ENCODE peak calls at places on chromosome 17, in five cellular contexts. One of them, this sample, is unnamed. For H3K27me3, the result is how much of the 10 kb centered on the place peaks cover.

GRCh38 chr17:66652840-66653507 is 181.9 kb upstream of the CACNG5 start:
- DNase-seq in H1: no peak
- DNase-seq in pancreas: no peak
- DNase-seq in prostate gland: no peak
- DNase-seq in GM23248: peak
- DNase-seq in this sample: no peak

GRCh38 chr17:40341808-40342574 is 22.5 kb downstream of the GJD3 start:
- DNase-seq in prostate gland: peak
- DNase-seq in H1: peak
- DNase-seq in GM23248: peak
- DNase-seq in pancreas: peak
- DNase-seq in this sample: peak

GRCh38 chr17:40538019-40538935 is 27.0 kb downstream of the CCR7 start:
- DNase-seq in H1: no peak
- DNase-seq in pancreas: peak
- DNase-seq in prostate gland: peak
- DNase-seq in GM23248: peak
- DNase-seq in this sample: no peak

GRCh38 chr17:15157051-15157450 is 108.1 kb downstream of the PMP22 start:
- DNase-seq in prostate gland: no peak
- DNase-seq in pancreas: no peak
- DNase-seq in GM23248: peak
- DNase-seq in H1: no peak
- DNase-seq in this sample: no peak

GRCh38 chr17:36481829-36482228 is 4.7 kb upstream of the ZNHIT3 start:
- DNase-seq in prostate gland: no peak
- DNase-seq in H1: no peak
- DNase-seq in GM23248: no peak
- DNase-seq in pancreas: no peak
- DNase-seq in this sample: no peak

GRCh38 chr17:72390675-72391501 is 270.1 kb downstream of the SOX9 start:
- DNase-seq in GM23248: peak
- DNase-seq in pancreas: no peak
- DNase-seq in prostate gland: no peak
- DNase-seq in H1: no peak
- DNase-seq in this sample: no peak

GRCh38 chr17:38748329-38749221 is at the start of gene PCGF2:
- DNase-seq in pancreas: peak
- DNase-seq in GM23248: peak
- DNase-seq in prostate gland: peak
- DNase-seq in H1: peak
- DNase-seq in this sample: peak

GRCh38 chr17:17494499-17495447 is 1.4 kb downstream of the RASD1 start:
- DNase-seq in pancreas: peak
- DNase-seq in GM23248: peak
- DNase-seq in H1: peak
- DNase-seq in prostate gland: peak
- DNase-seq in this sample: peak

GRCh38 chr17:75634376-75634740 is 1.1 kb downstream of the SMIM5 start:
- DNase-seq in GM23248: no peak
- DNase-seq in pancreas: no peak
- DNase-seq in prostate gland: no peak
- DNase-seq in H1: no peak
- DNase-seq in this sample: no peak

GRCh38 chr17:75634754-75635609 is 1.7 kb downstream of the SMIM5 start:
- DNase-seq in pancreas: peak
- DNase-seq in prostate gland: no peak
- DNase-seq in H1: peak
- DNase-seq in GM23248: no peak
- DNase-seq in this sample: no peak

GRCh38 chr17:75632863-75633483 is at the start of gene SMIM5:
- DNase-seq in pancreas: peak
- DNase-seq in H1: peak
- DNase-seq in GM23248: peak
- DNase-seq in prostate gland: peak
- DNase-seq in this sample: peak

GRCh38 chr17:75632428-75632827 is 806 bp upstream of the SMIM5 start:
- DNase-seq in H1: no peak
- DNase-seq in prostate gland: no peak
- DNase-seq in GM23248: no peak
- DNase-seq in pancreas: no peak
- DNase-seq in this sample: no peak

GRCh38 chr17:75633484-75634375 is 496 bp downstream of the SMIM5 start:
- DNase-seq in H1: peak
- DNase-seq in GM23248: peak
- DNase-seq in prostate gland: peak
- DNase-seq in pancreas: peak
- DNase-seq in this sample: peak
- H3K27me3 ChIP-seq in H1: under half
- H3K27me3 ChIP-seq in GM23248: under half
- H3K27me3 ChIP-seq in prostate gland: under half
- H3K27me3 ChIP-seq in pancreas: under half
- H3K27me3 ChIP-seq in this sample: under half

GRCh38 chr17:41959336-41960095 is 7.1 kb upstream of the CNP start:
- DNase-seq in H1: peak
- DNase-seq in pancreas: peak
- DNase-seq in prostate gland: no peak
- DNase-seq in GM23248: peak
- DNase-seq in this sample: peak

GRCh38 chr17:41962768-41963434 is 3.7 kb upstream of the CNP start:
- DNase-seq in GM23248: peak
- DNase-seq in H1: peak
- DNase-seq in pancreas: peak
- DNase-seq in prostate gland: peak
- DNase-seq in this sample: peak

GRCh38 chr17:41965694-41966375 is 760 bp upstream of the CNP start:
- DNase-seq in pancreas: peak
- DNase-seq in H1: peak
- DNase-seq in prostate gland: peak
- DNase-seq in GM23248: peak
- DNase-seq in this sample: peak

GRCh38 chr17:41959030-41959335 is 7.6 kb upstream of the CNP start:
- DNase-seq in prostate gland: no peak
- DNase-seq in H1: no peak
- DNase-seq in pancreas: no peak
- DNase-seq in GM23248: no peak
- DNase-seq in this sample: no peak

DNA sequence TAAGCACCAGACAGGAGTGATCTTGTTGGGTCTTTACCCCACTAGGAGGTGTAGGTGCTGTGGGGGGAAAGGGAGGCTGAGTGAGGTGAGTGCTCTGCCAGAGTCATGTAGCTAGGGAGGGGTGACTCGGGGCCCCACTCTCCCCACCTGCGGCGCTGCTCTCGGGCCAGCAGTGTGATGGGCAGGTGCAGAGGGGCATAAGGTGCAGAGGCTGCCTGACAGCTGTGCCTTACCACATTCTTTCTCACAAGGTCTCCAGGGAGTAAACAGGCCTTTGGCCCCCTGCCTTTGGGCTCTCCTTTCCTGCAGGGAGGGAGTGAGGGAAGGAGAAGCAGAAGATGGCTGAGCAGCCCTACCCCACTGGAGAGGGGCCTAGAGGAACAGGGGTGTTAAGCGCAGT is 4.5 kb upstream of the CNP start:
- DNase-seq in GM23248: no peak
- DNase-seq in pancreas: peak
- DNase-seq in H1: no peak
- DNase-seq in prostate gland: no peak
- DNase-seq in this sample: peak
- H3K4me3 ChIP-seq in GM23248: no peak
- H3K4me3 ChIP-seq in pancreas: no peak
- H3K4me3 ChIP-seq in H1: no peak
- H3K4me3 ChIP-seq in prostate gland: no peak
- H3K4me3 ChIP-seq in this sample: no peak

GRCh38 chr17:43932923-43933322 is 9.4 kb downstream of the PPY start:
- DNase-seq in prostate gland: no peak
- DNase-seq in pancreas: no peak
- DNase-seq in GM23248: no peak
- DNase-seq in H1: no peak
- DNase-seq in this sample: no peak
- H3K27me3 ChIP-seq in prostate gland: under half
- H3K27me3 ChIP-seq in pancreas: under half
- H3K27me3 ChIP-seq in GM23248: under half
- H3K27me3 ChIP-seq in H1: under half
- H3K27me3 ChIP-seq in this sample: under half

GRCh38 chr17:57035971-57036481 is 49.0 kb upstream of the AKAP1 start:
- DNase-seq in prostate gland: peak
- DNase-seq in GM23248: no peak
- DNase-seq in H1: no peak
- DNase-seq in pancreas: no peak
- DNase-seq in this sample: no peak
- H3K4me3 ChIP-seq in prostate gland: no peak
- H3K4me3 ChIP-seq in GM23248: no peak
- H3K4me3 ChIP-seq in H1: no peak
- H3K4me3 ChIP-seq in pancreas: peak
- H3K4me3 ChIP-seq in this sample: no peak

DNA sequence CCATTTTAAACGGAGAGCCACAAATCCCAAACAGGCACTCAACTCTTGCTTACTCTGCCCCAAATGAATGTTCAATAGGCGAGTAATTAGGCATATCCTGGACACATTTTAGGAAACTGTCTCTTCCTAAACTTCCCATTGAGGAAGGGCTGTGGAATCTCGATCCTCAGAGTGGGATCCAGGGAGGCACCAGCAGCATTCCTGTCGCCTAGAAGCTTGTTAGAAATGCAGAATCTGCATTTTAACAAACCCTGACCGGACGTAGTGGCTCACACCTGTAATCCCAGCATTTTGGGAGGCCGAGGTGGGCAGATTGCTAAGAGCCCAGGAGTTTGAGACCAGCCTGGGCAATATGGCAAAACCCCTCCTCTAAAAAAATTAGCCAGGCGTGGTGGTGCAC is 95.6 kb downstream of the GAS7 start:
- DNase-seq in pancreas: no peak
- DNase-seq in GM23248: no peak
- DNase-seq in H1: no peak
- DNase-seq in prostate gland: no peak
- DNase-seq in this sample: no peak
- H3K27me3 ChIP-seq in pancreas: under half
- H3K27me3 ChIP-seq in GM23248: under half
- H3K27me3 ChIP-seq in H1: under half
- H3K27me3 ChIP-seq in prostate gland: under half
- H3K27me3 ChIP-seq in this sample: under half